ENCODE peak calls at places on chromosomes 1 and 21, in four cellular contexts. Q is lower lobe of right lung; X is HepG2; R is CD8-positive, alpha-beta memory T cell. T is an unnamed sample.

GRCh38 chr1:226784081-226785049 is 45.3 kb upstream of the ITPKB start:
- DNase-seq in Q (no peak), X (no peak), R (no peak), T (no peak)

GRCh38 chr21:33558777-33559421 is 16.1 kb downstream of the SON start:
- DNase-seq in Q (no peak), X (no peak), R (no peak), T (no peak)

GRCh38 chr1:239812580-239812979 is 279.1 kb upstream of the FMN2 start:
- DNase-seq in Q (no peak), X (no peak), R (no peak), T (no peak)

GRCh38 chr1:119664057-119664456 is 16.0 kb upstream of the ZNF697 start:
- DNase-seq in Q (no peak), X (no peak), R (no peak), T (no peak)

GRCh38 chr1:170126691-170127090 is 19.1 kb upstream of the NTMT2 start:
- DNase-seq in Q (no peak), X (no peak), R (no peak), T (no peak)

GRCh38 chr1:166489670-166490436 is 323.1 kb upstream of the FAM78B start:
- DNase-seq in Q (peak), X (peak), R (peak), T (no peak)

GRCh38 chr1:246064891-246065290 is 442.2 kb downstream of the SMYD3 start:
- DNase-seq in Q (no peak), X (peak), R (no peak), T (no peak)

GRCh38 chr1:111463029-111463683 is 10.6 kb upstream of the C1orf162 start:
- DNase-seq in Q (no peak), X (no peak), R (no peak), T (no peak)

GRCh38 chr1:63794927-63795326 is 21.1 kb downstream of the ROR1 start:
- DNase-seq in Q (peak), X (no peak), R (no peak), T (no peak)

GRCh38 chr1:27555700-27556424 is 48.1 kb downstream of the AHDC1 start:
- DNase-seq in Q (no peak), X (no peak), R (peak), T (no peak)

GRCh38 chr1:184854036-184854435 is 99.4 kb upstream of the EDEM3 start:
- DNase-seq in Q (no peak), X (no peak), R (no peak), T (no peak)

GRCh38 chr1:87151500-87152421 is 176.9 kb upstream of the LMO4 start:
- DNase-seq in Q (peak), X (no peak), R (peak), T (no peak)
- H3K27ac ChIP-seq in Q (peak), X (no peak), R (no peak), T (no peak)

GRCh38 chr1:2469103-2469940 is 6.8 kb upstream of the PLCH2 start:
- DNase-seq in Q (no peak), X (no peak), R (no peak), T (no peak)

GRCh38 chr1:2470290-2471158 is 5.6 kb upstream of the PLCH2 start:
- DNase-seq in Q (no peak), X (no peak), R (no peak), T (no peak)

GRCh38 chr1:2466834-2467554 is 9.1 kb upstream of the PLCH2 start:
- DNase-seq in Q (no peak), X (no peak), R (peak), T (no peak)

GRCh38 chr1:2468041-2468472 is 8.0 kb upstream of the PLCH2 start:
- DNase-seq in Q (no peak), X (no peak), R (peak), T (no peak)

GRCh38 chr1:2468540-2468939 is 7.5 kb upstream of the PLCH2 start:
- DNase-seq in Q (no peak), X (no peak), R (no peak), T (no peak)
- H3K27ac ChIP-seq in Q (no peak), X (no peak), R (no peak), T (no peak)

GRCh38 chr1:1255078-1255477 is 8.6 kb upstream of the C1QTNF12 start:
- DNase-seq in Q (no peak), X (no peak), R (no peak), T (no peak)
- H3K27ac ChIP-seq in Q (no peak), X (no peak), R (no peak), T (no peak)

GRCh38 chr1:232615401-232615800 is 14.5 kb downstream of the SIPA1L2 start:
- DNase-seq in Q (no peak), X (no peak), R (no peak), T (no peak)

GRCh38 chr1:232614811-232615210 is 15.1 kb downstream of the SIPA1L2 start:
- DNase-seq in Q (no peak), X (no peak), R (no peak), T (no peak)

GRCh38 chr1:232610187-232610901 is 19.6 kb downstream of the SIPA1L2 start:
- DNase-seq in Q (no peak), X (no peak), R (no peak), T (no peak)

GRCh38 chr1:232613752-232614381 is 16.1 kb downstream of the SIPA1L2 start:
- DNase-seq in Q (no peak), X (no peak), R (no peak), T (no peak)

GRCh38 chr1:232611834-232612233 is 18.1 kb downstream of the SIPA1L2 start:
- DNase-seq in Q (no peak), X (no peak), R (no peak), T (no peak)
- H3K27ac ChIP-seq in Q (no peak), X (no peak), R (no peak), T (no peak)

DNA sequence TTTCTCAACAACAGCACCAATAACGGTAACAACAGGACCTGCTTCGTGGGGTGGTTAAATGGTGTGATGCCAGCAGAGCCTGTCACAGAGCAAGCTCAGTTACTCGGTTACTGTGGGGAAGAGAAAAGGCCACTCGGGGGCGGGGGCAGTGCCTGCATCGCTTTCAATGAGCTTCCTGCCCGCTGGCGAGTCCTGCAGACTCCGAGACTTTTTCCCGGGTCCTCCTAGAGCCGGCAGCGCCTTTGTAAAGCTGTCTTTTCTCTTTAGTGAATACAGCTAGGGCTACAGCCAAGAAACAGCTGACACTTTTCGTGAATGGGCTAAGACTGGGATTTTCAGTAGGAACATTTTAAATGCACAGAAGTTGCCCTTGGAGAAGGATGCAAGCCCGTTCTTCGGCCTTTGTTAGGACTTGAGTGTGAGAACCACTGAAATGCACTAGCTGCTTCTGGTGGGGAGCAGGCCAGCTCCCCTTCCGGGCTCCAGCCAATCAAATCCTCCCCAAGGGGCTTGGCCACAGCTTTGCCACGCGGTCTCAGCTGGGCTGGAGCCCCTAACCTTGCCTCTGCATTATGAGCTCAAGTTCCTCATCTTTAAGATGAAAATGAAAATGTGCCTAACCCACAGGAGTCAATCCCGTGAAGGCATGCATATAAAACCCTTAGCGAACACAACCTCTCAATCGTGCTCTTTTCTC is 23.4 kb upstream of the EFHD2 start:
- DNase-seq in Q (no peak), X (no peak), R (no peak), T (no peak)
- H3K27ac ChIP-seq in Q (no peak), X (no peak), R (no peak), T (no peak)

GRCh38 chr1:93908394-93909145 is 660 bp downstream of the GCLM start:
- DNase-seq in Q (peak), X (peak), R (peak), T (peak)

GRCh38 chr1:93909146-93910050 is at the start of gene GCLM:
- DNase-seq in Q (peak), X (peak), R (peak), T (peak)

GRCh38 chr1:93905734-93906133 is 3.5 kb downstream of the GCLM start:
- DNase-seq in Q (no peak), X (peak), R (no peak), T (no peak)

GRCh38 chr1:93906480-93906879 is 2.8 kb downstream of the GCLM start:
- DNase-seq in Q (no peak), X (no peak), R (no peak), T (no peak)

GRCh38 chr1:93907718-93908117 is 1.5 kb downstream of the GCLM start:
- DNase-seq in Q (no peak), X (peak), R (no peak), T (no peak)
- H3K27ac ChIP-seq in Q (no peak), X (peak), R (peak), T (no peak)

GRCh38 chr1:159935305-159935704 is 10.0 kb upstream of the TAGLN2 start:
- DNase-seq in Q (no peak), X (no peak), R (no peak), T (no peak)

GRCh38 chr1:159937014-159937750 is 8.2 kb downstream of the IGSF9 start:
- DNase-seq in Q (no peak), X (no peak), R (no peak), T (no peak)

GRCh38 chr1:159934136-159935039 is 9.1 kb upstream of the TAGLN2 start:
- DNase-seq in Q (no peak), X (no peak), R (no peak), T (no peak)

GRCh38 chr1:159936284-159936904 is 9.0 kb downstream of the IGSF9 start:
- DNase-seq in Q (peak), X (peak), R (peak), T (peak)

DNA sequence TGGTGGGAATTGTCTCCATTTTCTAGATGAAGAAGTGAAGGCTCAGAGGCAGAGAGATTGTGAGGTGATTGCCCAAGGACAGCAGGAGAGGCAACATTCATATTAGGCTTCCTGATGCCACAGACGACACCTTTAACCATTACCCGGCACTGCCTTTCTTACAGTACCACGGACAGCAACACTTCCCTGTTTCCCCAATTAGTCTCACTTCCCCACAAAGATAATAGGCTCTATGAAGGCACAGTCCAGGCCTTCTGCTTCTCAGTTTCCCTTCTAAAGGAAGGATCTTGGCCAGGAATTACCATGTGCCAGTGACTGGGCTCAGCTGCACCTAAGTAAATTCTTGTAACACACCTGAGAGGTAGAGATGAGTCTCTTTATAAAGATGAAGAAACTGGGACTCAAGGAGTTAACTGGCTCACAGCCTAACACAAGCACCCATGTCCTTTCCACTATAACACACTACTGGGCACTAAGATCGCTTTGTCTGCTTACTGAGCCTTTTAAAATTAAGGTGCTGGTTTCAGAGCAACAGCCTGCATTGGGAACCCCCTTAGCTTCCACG is 9.6 kb downstream of the IGSF9 start:
- DNase-seq in Q (no peak), X (no peak), R (no peak), T (no peak)
- H3K27ac ChIP-seq in Q (no peak), X (no peak), R (no peak), T (no peak)

GRCh38 chr1:230708631-230709580 is 5.0 kb downstream of the AGT start:
- DNase-seq in Q (no peak), X (peak), R (no peak), T (no peak)

GRCh38 chr1:230709619-230710542 is 4.0 kb downstream of the AGT start:
- DNase-seq in Q (no peak), X (no peak), R (no peak), T (no peak)

GRCh38 chr1:230706887-230707731 is 6.8 kb downstream of the AGT start:
- DNase-seq in Q (no peak), X (no peak), R (no peak), T (no peak)

GRCh38 chr1:230706020-230706699 is 7.8 kb downstream of the AGT start:
- DNase-seq in Q (no peak), X (no peak), R (no peak), T (no peak)

GRCh38 chr1:230707732-230708630 is 5.9 kb downstream of the AGT start:
- DNase-seq in Q (no peak), X (no peak), R (no peak), T (no peak)
- H3K27ac ChIP-seq in Q (no peak), X (peak), R (no peak), T (no peak)

GRCh38 chr1:209720326-209720725 is 15.7 kb downstream of the HSD11B1 start:
- DNase-seq in Q (no peak), X (no peak), R (no peak), T (no peak)

GRCh38 chr1:209717818-209718217 is 13.2 kb downstream of the HSD11B1 start:
- DNase-seq in Q (no peak), X (no peak), R (no peak), T (no peak)

GRCh38 chr1:209723265-209723664 is 18.6 kb downstream of the HSD11B1 start:
- DNase-seq in Q (no peak), X (no peak), R (no peak), T (no peak)

GRCh38 chr1:209721406-209721805 is 16.8 kb downstream of the HSD11B1 start:
- DNase-seq in Q (no peak), X (no peak), R (no peak), T (no peak)

GRCh38 chr1:209720826-209721225 is 16.2 kb downstream of the HSD11B1 start:
- DNase-seq in Q (no peak), X (no peak), R (no peak), T (no peak)
- H3K27ac ChIP-seq in Q (no peak), X (no peak), R (no peak), T (no peak)